ENCODE peak calls at places on chromosomes 5 and 9, in eight cellular contexts. V, F, B, J, X, H, C and I are unnamed samples.

GRCh38 chr5:68730220-68731010 is 363.4 kb upstream of the SLC30A5 start:
- DNase-seq in V (no peak), F (peak; percentile 84), B (no peak), J (peak; percentile 34), X (peak; percentile 85), H (no peak), C (no peak), I (no peak)

GRCh38 chr5:92504346-92504745 is 1076.7 kb downstream of the NR2F1-AS1 start:
- DNase-seq in V (no peak), F (no peak), B (no peak), J (peak; percentile 54), X (no peak), H (no peak), C (no peak), I (peak; percentile 11)

GRCh38 chr9:92257327-92257726 is 36.2 kb downstream of the IARS1 start:
- DNase-seq in V (no peak), F (no peak), B (no peak), J (peak; percentile 7), X (no peak), H (no peak), C (no peak), I (no peak)

GRCh38 chr5:59218424-59219045 is 635.7 kb downstream of the RAB3C start:
- DNase-seq in V (no peak), F (peak; percentile 26), B (no peak), J (peak; percentile 3), X (no peak), H (no peak), C (peak; percentile 9), I (peak; percentile 19)

GRCh38 chr9:124011460-124012301 is at the start of gene LHX2:
- DNase-seq in V (peak; percentile 96), F (peak; percentile 95), B (peak; percentile 93), J (peak; percentile 69), X (peak; percentile 83), H (peak; percentile 81), C (peak; percentile 80), I (peak; percentile 98)

GRCh38 chr5:141491323-141492167 is 2.7 kb downstream of the PCDHGC5 start:
- DNase-seq in V (peak; percentile 86), F (no peak), B (no peak), J (no peak), X (no peak), H (no peak), C (no peak), I (peak; percentile 75)

GRCh38 chr5:18171684-18172083 is 537.4 kb downstream of the TAF11L14 start:
- DNase-seq in V (no peak), F (no peak), B (no peak), J (no peak), X (no peak), H (no peak), C (no peak), I (no peak)

GRCh38 chr5:177096162-177097015 is 9.7 kb downstream of the FGFR4 start:
- DNase-seq in V (no peak), F (no peak), B (no peak), J (no peak), X (no peak), H (no peak), C (no peak), I (no peak)

GRCh38 chr9:4116091-4116581 is 183.7 kb downstream of the GLIS3 start:
- DNase-seq in V (no peak), F (no peak), B (no peak), J (no peak), X (no peak), H (no peak), C (no peak), I (no peak)

GRCh38 chr5:135203593-135204036 is 169.6 kb upstream of the PITX1 start:
- DNase-seq in V (no peak), F (peak; percentile 39), B (no peak), J (peak; percentile 5), X (no peak), H (no peak), C (peak; percentile 47), I (peak; percentile 59)

GRCh38 chr5:141800629-141801028 is 77.6 kb downstream of the PCDH1 start:
- DNase-seq in V (no peak), F (no peak), B (no peak), J (no peak), X (no peak), H (no peak), C (no peak), I (no peak)

GRCh38 chr9:133727277-133727875 is 10.8 kb downstream of the SARDH start:
- DNase-seq in V (peak; percentile 59), F (no peak), B (no peak), J (no peak), X (no peak), H (peak; percentile 9), C (no peak), I (no peak)

GRCh38 chr9:126489604-126490593 is 123.8 kb upstream of the LMX1B start:
- DNase-seq in V (peak; percentile 61), F (no peak), B (no peak), J (peak; percentile 17), X (peak; percentile 71), H (no peak), C (peak; percentile 49), I (no peak)

GRCh38 chr5:131475416-131476045 is 159.5 kb downstream of the RAPGEF6 start:
- DNase-seq in V (no peak), F (no peak), B (no peak), J (no peak), X (no peak), H (no peak), C (no peak), I (no peak)

GRCh38 chr5:142253938-142254895 is 70.6 kb downstream of the SPRY4 start:
- DNase-seq in V (no peak), F (no peak), B (no peak), J (no peak), X (no peak), H (no peak), C (no peak), I (no peak)

GRCh38 chr9:104851521-104851920 is 76.4 kb downstream of the ABCA1 start:
- DNase-seq in V (no peak), F (no peak), B (no peak), J (no peak), X (no peak), H (no peak), C (no peak), I (no peak)

GRCh38 chr9:137435980-137436760 is 5.0 kb downstream of the ENTPD8 start:
- DNase-seq in V (peak; percentile 67), F (peak; percentile 93), B (no peak), J (no peak), X (no peak), H (peak; percentile 35), C (peak; percentile 61), I (no peak)

GRCh38 chr5:139740993-139741672 is 54.5 kb upstream of the PSD2 start:
- DNase-seq in V (no peak), F (no peak), B (no peak), J (no peak), X (no peak), H (no peak), C (peak; percentile 31), I (no peak)

GRCh38 chr5:145681686-145682085 is 153.5 kb downstream of the PRELID2 start:
- DNase-seq in V (peak; percentile 17), F (peak; percentile 82), B (peak; percentile 9), J (peak; percentile 80), X (peak; percentile 84), H (peak; percentile 36), C (peak; percentile 70), I (peak; percentile 79)